ENCODE peak calls at places on chromosomes 12 and 14, in five cellular contexts. H is T-helper 1 cell, B is neuronal stem cell, R is Calu3, I is fibroblast of gingiva. K is an unnamed sample.

GRCh38 chr12:41683023-41683422 is 461.7 kb downstream of the GXYLT1 start:
- DNase-seq in H (no peak), B (no peak), R (no peak), I (no peak), K (no peak)

GRCh38 chr12:53254816-53255545 is 13.1 kb upstream of the ESPL1 start:
- DNase-seq in H (no peak), B (no peak), R (no peak), I (no peak), K (no peak)

GRCh38 chr12:52155048-52155868 is 36.6 kb downstream of the KRT80 start:
- DNase-seq in H (no peak), B (no peak), R (peak; percentile 47), I (peak; percentile 39), K (peak; percentile 47)

GRCh38 chr12:85823436-85824179 is 12.6 kb downstream of the RASSF9 start:
- DNase-seq in H (no peak), B (no peak), R (peak; percentile 24), I (peak; percentile 50), K (no peak)

GRCh38 chr12:91355150-91356006 is 172.8 kb upstream of the DCN start:
- DNase-seq in H (no peak), B (peak; percentile 59), R (peak; percentile 73), I (peak; percentile 70), K (peak; percentile 12)

GRCh38 chr14:96249016-96249415 is 7.0 kb upstream of the BDKRB1 start:
- DNase-seq in H (no peak), B (no peak), R (no peak), I (peak; percentile 89), K (no peak)

GRCh38 chr12:116551952-116552749 is 7.0 kb upstream of the MAP1LC3B2 start:
- DNase-seq in H (no peak), B (no peak), R (no peak), I (peak; percentile 79), K (no peak)

GRCh38 chr14:21846227-21846885 is 172.7 kb upstream of the OR4E1 start:
- DNase-seq in H (peak; percentile 30), B (peak; percentile 30), R (peak; percentile 66), I (no peak), K (peak; percentile 52)

GRCh38 chr12:132444957-132445883 is 44.7 kb upstream of the FBRSL1 start:
- DNase-seq in H (peak; percentile 49), B (no peak), R (no peak), I (no peak), K (peak; percentile 59)

K was measured in T follicular helper cell.